ENCODE peak calls at places on chromosome 16, in ten cellular contexts. O, I, A, V, B, H, U, Y, S and K are unnamed samples.

GRCh38 chr16:73019456-73020362 is 28.2 kb downstream of the ZFHX3 start:
- DNase-seq in I (no peak), B (peak; percentile 38), V (no peak), H (no peak), O (no peak), Y (no peak), U (peak; percentile 88), S (no peak), A (no peak), K (no peak)

GRCh38 chr16:24188143-24188542 is 68.0 kb upstream of the CACNG3 start:
- DNase-seq in A (no peak), O (no peak), H (no peak), I (no peak), B (no peak), Y (no peak), U (no peak), V (no peak), S (no peak), K (no peak)

GRCh38 chr16:68993885-68994284 is 111.6 kb upstream of the HAS3 start:
- DNase-seq in A (no peak), Y (no peak), U (peak; percentile 87), B (no peak), O (no peak), H (no peak), I (no peak), V (no peak), S (no peak), K (no peak)

GRCh38 chr16:83704656-83705055 is 103.1 kb upstream of the HSBP1 start:
- DNase-seq in V (no peak), B (no peak), A (no peak), Y (no peak), H (no peak), I (no peak), S (no peak), O (no peak), U (peak; percentile 18), K (no peak)

GRCh38 chr16:28823719-28824547 is 1.1 kb downstream of the ATXN2L start:
- DNase-seq in H (peak; percentile 97), S (peak; percentile 95), U (peak; percentile 98), B (peak; percentile 99), I (peak; percentile 98), V (peak; percentile 97), Y (peak; percentile 95), A (peak; percentile 96), O (peak; percentile 98), K (peak; percentile 98)

GRCh38 chr16:57498031-57498430 is 11.7 kb upstream of the DOK4 start:
- DNase-seq in I (no peak), Y (no peak), S (no peak), H (no peak), A (no peak), O (no peak), U (no peak), B (no peak), V (no peak), K (no peak)

GRCh38 chr16:23865853-23866252 is 30.1 kb downstream of the PRKCB start:
- DNase-seq in S (no peak), A (no peak), Y (no peak), U (no peak), O (no peak), B (no peak), V (no peak), I (peak; percentile 75), H (no peak), K (no peak)

GRCh38 chr16:30992931-30993816 is 8.2 kb downstream of the HSD3B7 start:
- DNase-seq in I (no peak), U (no peak), A (no peak), O (no peak), Y (no peak), H (no peak), B (no peak), V (no peak), S (no peak), K (no peak)

GRCh38 chr16:55811811-55812210 is 21.1 kb downstream of the CES1 start:
- DNase-seq in I (no peak), S (no peak), O (no peak), A (no peak), Y (no peak), U (no peak), H (no peak), V (no peak), B (no peak), K (no peak)

GRCh38 chr16:14121872-14122271 is 50.8 kb downstream of the MRTFB start:
- DNase-seq in S (no peak), U (no peak), A (no peak), Y (no peak), B (no peak), O (no peak), V (no peak), H (no peak), I (no peak), K (no peak)

GRCh38 chr16:51951668-51952298 is 595.2 kb downstream of the TOX3 start:
- DNase-seq in Y (no peak), O (no peak), A (no peak), B (no peak), I (peak; percentile 64), U (no peak), H (no peak), S (no peak), V (no peak), K (no peak)

GRCh38 chr16:72285728-72286127 is 113.8 kb upstream of the PMFBP1 start:
- DNase-seq in U (no peak), V (no peak), S (no peak), B (no peak), O (no peak), I (no peak), H (no peak), Y (no peak), A (no peak), K (no peak)

GRCh38 chr16:22353188-22353919 is 21.1 kb downstream of the CDR2 start:
- DNase-seq in A (no peak), V (peak; percentile 44), S (no peak), Y (peak; percentile 13), U (peak; percentile 98), B (no peak), O (no peak), H (no peak), I (peak; percentile 52), K (no peak)

GRCh38 chr16:22357635-22357971 is 16.8 kb downstream of the CDR2 start:
- DNase-seq in A (no peak), V (peak; percentile 77), U (no peak), H (no peak), S (no peak), O (no peak), B (no peak), I (no peak), Y (no peak), K (no peak)

GRCh38 chr16:30032083-30032819 is 1.2 kb upstream of the TLCD3B start:
- DNase-seq in B (no peak), A (peak; percentile 36), Y (peak; percentile 76), V (peak; percentile 77), H (peak; percentile 81), O (no peak), S (peak; percentile 11), U (peak; percentile 56), I (peak; percentile 94), K (peak; percentile 37)

GRCh38 chr16:8370374-8371015 is 219.8 kb downstream of the TMEM114 start:
- DNase-seq in V (no peak), O (no peak), S (no peak), Y (no peak), B (no peak), I (peak; percentile 27), U (peak; percentile 66), A (no peak), H (no peak), K (no peak)

GRCh38 chr16:85136213-85136704 is 24.0 kb upstream of the CIBAR2 start:
- DNase-seq in H (no peak), Y (no peak), V (no peak), A (no peak), I (no peak), O (no peak), B (peak; percentile 82), U (no peak), S (peak; percentile 28), K (peak; percentile 31)

GRCh38 chr16:483351-484075 is 44.0 kb upstream of the CAPN15 start:
- DNase-seq in O (no peak), V (no peak), U (no peak), I (peak; percentile 54), B (no peak), S (peak; percentile 32), Y (no peak), H (no peak), A (no peak), K (no peak)